ENCODE peak calls at places on chromosome 20, in five cellular contexts. G, I, C, R and X are unnamed samples.

GRCh38 chr20:44548171-44548678 is 26.4 kb upstream of the SERINC3 start:
- DNase-seq in G (no peak), I (peak; percentile 63), C (no peak), R (no peak), X (no peak)

GRCh38 chr20:57947421-57948176 is 237.8 kb upstream of the PMEPA1 start:
- DNase-seq in G (no peak), I (no peak), C (peak; percentile 46), R (peak; percentile 34), X (no peak)

GRCh38 chr20:45402946-45403345 is 5.1 kb upstream of the DBNDD2 start:
- DNase-seq in G (no peak), I (peak; percentile 44), C (no peak), R (no peak), X (no peak)

GRCh38 chr20:50681359-50682064 is 9.8 kb downstream of the RIPOR3 start:
- DNase-seq in G (no peak), I (no peak), C (no peak), R (no peak), X (no peak)

GRCh38 chr20:31543966-31544598 is 29.8 kb downstream of the HM13 start:
- DNase-seq in G (no peak), I (peak; percentile 90), C (no peak), R (no peak), X (no peak)

GRCh38 chr20:24490598-24490997 is 21.2 kb downstream of the SYNDIG1 start:
- DNase-seq in G (no peak), I (no peak), C (no peak), R (no peak), X (no peak)

GRCh38 chr20:44807684-44808056 is 2.7 kb downstream of the RIMS4 start:
- DNase-seq in G (no peak), I (no peak), C (no peak), R (no peak), X (no peak)

GRCh38 chr20:58439974-58440767 is 51.1 kb downstream of the VAPB start:
- DNase-seq in G (no peak), I (peak; percentile 37), C (no peak), R (no peak), X (no peak)

GRCh38 chr20:28562510-28562898 is 2695.0 kb upstream of the DEFB115 start:
- DNase-seq in G (no peak), I (peak; percentile 69), C (no peak), R (no peak), X (no peak)

GRCh38 chr20:21099653-21100589 is 6.2 kb downstream of the LINC00237 start:
- DNase-seq in G (peak; percentile 66), I (peak; percentile 10), C (peak; percentile 55), R (peak; percentile 40), X (peak; percentile 67)

GRCh38 chr20:54433653-54434052 is 41.7 kb upstream of the DOK5 start:
- DNase-seq in G (no peak), I (no peak), C (no peak), R (no peak), X (no peak)

GRCh38 chr20:6053776-6054688 is at the start of gene LRRN4:
- DNase-seq in G (no peak), I (peak; percentile 40), C (no peak), R (no peak), X (peak; percentile 16)

GRCh38 chr20:53872081-53872541 is 198.3 kb downstream of the BCAS1 start:
- DNase-seq in G (no peak), I (no peak), C (no peak), R (no peak), X (no peak)

GRCh38 chr20:8095648-8096572 is 36.2 kb upstream of the PLCB1 start:
- DNase-seq in G (no peak), I (peak; percentile 68), C (no peak), R (no peak), X (no peak)

GRCh38 chr20:29878281-29878741 is 1379.2 kb upstream of the DEFB115 start:
- DNase-seq in G (no peak), I (peak; percentile 12), C (no peak), R (no peak), X (no peak)

GRCh38 chr20:4512891-4513550 is 208.7 kb upstream of the PRND start:
- DNase-seq in G (no peak), I (peak; percentile 93), C (no peak), R (no peak), X (no peak)

GRCh38 chr20:1190847-1191246 is 6.1 kb upstream of the TMEM74B start:
- DNase-seq in G (no peak), I (no peak), C (no peak), R (no peak), X (no peak)

GRCh38 chr20:17494201-17494600 is 37.0 kb downstream of the BFSP1 start:
- DNase-seq in G (no peak), I (no peak), C (no peak), R (no peak), X (no peak)

DNA sequence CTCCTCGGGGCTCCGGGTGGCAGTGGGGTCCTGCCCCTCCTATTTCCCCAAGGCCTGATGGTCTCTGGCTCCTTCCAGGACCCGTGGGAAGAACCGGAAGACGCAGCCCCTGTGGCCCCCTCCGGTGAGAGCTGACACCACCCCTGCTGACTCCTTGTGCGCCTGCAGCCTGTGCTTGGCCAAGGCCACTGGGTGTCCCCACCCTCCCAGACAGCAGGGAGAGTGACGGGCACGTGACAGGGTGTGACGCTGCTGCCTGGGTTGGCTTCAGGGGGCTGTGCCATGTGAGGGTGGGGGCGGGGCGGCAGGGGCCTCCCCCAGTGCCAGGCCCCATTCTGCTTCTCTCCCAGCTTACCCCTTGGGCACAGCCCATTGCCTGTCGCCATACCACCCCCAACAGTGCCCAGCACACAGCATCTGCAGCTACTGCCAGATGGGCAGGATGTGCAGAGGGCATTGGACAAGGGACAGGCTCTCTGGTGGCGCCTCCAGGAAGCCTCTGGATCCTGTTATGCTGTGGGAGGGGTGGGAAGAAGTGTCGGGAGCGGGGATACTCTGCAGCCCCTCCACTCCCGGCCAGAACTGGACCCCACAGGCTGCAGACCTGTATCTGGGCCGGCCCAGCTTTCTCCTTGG is 2.9 kb downstream of the BIRC7 start:
- DNase-seq in G (peak; percentile 29), I (no peak), C (no peak), R (no peak), X (no peak)
- TF ChIP-seq CTCF in G (no peak), I (no peak), C (no peak), R (no peak), X (no peak)

GRCh38 chr20:23361651-23362391 is at the start of gene GZF1:
- DNase-seq in G (peak; percentile 99), I (peak; percentile 99), C (peak; percentile 99), R (peak; percentile 98), X (peak; percentile 99)
- TF ChIP-seq CTCF in G (peak; percentile 6), I (no peak), C (no peak), R (peak; percentile 27), X (no peak)

DNA sequence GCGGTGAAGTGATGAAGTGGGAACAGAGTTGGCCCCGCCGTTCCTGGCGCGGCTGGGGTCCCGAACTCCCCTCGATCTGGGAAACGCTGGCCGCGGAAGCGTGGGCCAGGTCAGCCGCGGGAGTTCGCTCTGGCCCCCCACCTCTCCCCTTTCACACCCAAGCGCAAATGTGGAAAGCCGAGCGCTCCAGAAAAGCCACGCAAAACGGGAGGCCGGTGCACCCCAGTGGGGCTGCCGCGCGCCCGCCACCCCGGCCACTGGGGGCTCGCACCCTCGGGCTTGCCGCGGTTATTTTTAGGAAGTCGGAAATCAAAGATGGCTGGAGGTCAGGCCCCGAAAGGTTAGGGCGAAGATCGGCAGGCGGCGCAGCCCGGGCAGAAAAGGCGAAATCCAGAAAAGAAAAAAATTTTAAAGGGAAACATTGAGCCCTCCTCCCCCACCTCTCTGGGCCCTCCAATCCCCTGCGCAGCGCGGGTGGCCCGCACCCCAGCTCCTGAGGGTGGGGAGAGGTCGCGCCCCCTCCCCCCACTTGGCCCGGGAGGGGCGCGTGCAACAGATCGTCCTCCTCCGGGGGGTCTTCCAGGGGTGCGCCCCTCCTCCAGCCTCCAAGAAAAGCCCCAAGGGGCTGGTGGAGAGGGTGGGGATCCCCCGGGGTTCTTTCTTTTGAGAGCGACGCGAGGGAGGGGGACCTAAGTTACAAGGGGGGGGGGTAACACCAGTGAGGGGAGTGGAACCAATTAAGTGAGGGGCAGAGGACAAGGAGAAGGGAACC is 915 bp downstream of the SALL4 start:
- DNase-seq in G (peak; percentile 56), I (no peak), C (no peak), R (no peak), X (peak; percentile 55)
- TF ChIP-seq CTCF in G (no peak), I (peak; percentile 3), C (no peak), R (no peak), X (no peak)

GRCh38 chr20:16011519-16011918 is 561.7 kb downstream of the KIF16B start:
- DNase-seq in G (no peak), I (no peak), C (no peak), R (no peak), X (no peak)

GRCh38 chr20:16011061-16011460 is 562.2 kb downstream of the KIF16B start:
- DNase-seq in G (no peak), I (no peak), C (no peak), R (no peak), X (no peak)

GRCh38 chr20:16005612-16006493 is 567.4 kb downstream of the KIF16B start:
- DNase-seq in G (no peak), I (no peak), C (no peak), R (no peak), X (no peak)

GRCh38 chr20:16007164-16007563 is 566.1 kb downstream of the KIF16B start:
- DNase-seq in G (no peak), I (no peak), C (no peak), R (no peak), X (no peak)

GRCh38 chr20:16007978-16008377 is 565.3 kb downstream of the KIF16B start:
- DNase-seq in G (no peak), I (no peak), C (no peak), R (no peak), X (no peak)
- TF ChIP-seq CTCF in G (no peak), I (no peak), C (no peak), R (no peak), X (no peak)

DNA sequence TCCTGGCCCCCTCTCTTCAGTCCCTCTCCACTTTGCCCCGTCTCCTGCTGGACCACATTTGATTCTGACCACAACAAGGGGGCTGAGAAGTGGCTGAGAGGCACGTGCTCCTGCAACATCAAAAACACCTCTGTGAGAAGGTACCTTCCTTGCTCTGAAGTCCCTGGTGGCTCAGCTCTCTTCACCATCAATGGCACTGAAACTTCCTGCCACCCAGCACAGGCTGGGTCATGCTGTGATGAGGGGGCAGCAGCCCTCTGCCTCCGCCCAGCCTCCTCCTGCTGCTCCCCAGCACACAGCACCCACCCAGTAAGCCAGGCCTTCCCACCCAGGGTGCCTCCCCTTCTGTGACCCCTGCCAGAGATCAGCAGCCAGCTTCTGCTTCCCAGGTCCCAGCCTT is 10.3 kb downstream of the ZMYND8 start:
- DNase-seq in G (no peak), I (no peak), C (no peak), R (no peak), X (no peak)
- TF ChIP-seq CTCF in G (no peak), I (no peak), C (no peak), R (no peak), X (no peak)

GRCh38 chr20:14780508-14780907 is 443.1 kb upstream of the FLRT3 start:
- DNase-seq in G (no peak), I (no peak), C (no peak), R (no peak), X (no peak)
- TF ChIP-seq CTCF in G (no peak), I (no peak), C (no peak), R (no peak), X (no peak)

GRCh38 chr20:36956674-36957073 is 5.2 kb upstream of the SAMHD1 start:
- DNase-seq in G (no peak), I (no peak), C (no peak), R (no peak), X (no peak)

GRCh38 chr20:36951977-36952738 is 650 bp upstream of the SAMHD1 start:
- DNase-seq in G (no peak), I (no peak), C (no peak), R (no peak), X (no peak)

GRCh38 chr20:36950432-36951197 is 893 bp downstream of the SAMHD1 start:
- DNase-seq in G (peak; percentile 17), I (peak; percentile 32), C (no peak), R (peak; percentile 20), X (peak; percentile 31)

GRCh38 chr20:36951198-36951976 is at the start of gene SAMHD1:
- DNase-seq in G (peak; percentile 96), I (peak; percentile 98), C (peak; percentile 97), R (peak; percentile 96), X (peak; percentile 94)
- TF ChIP-seq CTCF in G (no peak), I (no peak), C (peak; percentile 5), R (peak; percentile 32), X (no peak)